ENCODE peak calls at places on chromosome 6, in four cellular contexts. One of them, this sample, is unnamed.

GRCh38 chr6:903746-904145 is 210.8 kb upstream of the EXOC2 start:
- DNase-seq in SK-N-SH: no peak
- DNase-seq in A549: no peak
- DNase-seq in K562: no peak
- DNase-seq in this sample: no peak

GRCh38 chr6:84035484-84035883 is 1.9 kb downstream of the MRAP2 start:
- DNase-seq in K562: no peak
- DNase-seq in SK-N-SH: peak; percentile 57
- DNase-seq in A549: no peak
- DNase-seq in this sample: no peak

GRCh38 chr6:35077713-35078105 is 63.4 kb downstream of the TCP11 start:
- DNase-seq in A549: no peak
- DNase-seq in K562: no peak
- DNase-seq in SK-N-SH: no peak
- DNase-seq in this sample: no peak

GRCh38 chr6:158402184-158402583 is 89.9 kb downstream of the TULP4 start:
- DNase-seq in A549: no peak
- DNase-seq in SK-N-SH: peak; percentile 44
- DNase-seq in K562: no peak
- DNase-seq in this sample: no peak

GRCh38 chr6:91042656-91043055 is 455.8 kb upstream of the MAP3K7 start:
- DNase-seq in A549: no peak
- DNase-seq in K562: no peak
- DNase-seq in SK-N-SH: no peak
- DNase-seq in this sample: no peak

GRCh38 chr6:704037-704436 is 11.1 kb upstream of the EXOC2 start:
- DNase-seq in SK-N-SH: no peak
- DNase-seq in K562: peak; percentile 29
- DNase-seq in A549: no peak
- DNase-seq in this sample: no peak

GRCh38 chr6:107879912-107880311 is 55.8 kb upstream of the SCML4 start:
- DNase-seq in A549: no peak
- DNase-seq in SK-N-SH: no peak
- DNase-seq in K562: no peak
- DNase-seq in this sample: no peak

GRCh38 chr6:7813193-7813592 is 87.3 kb downstream of the BMP6 start:
- DNase-seq in A549: no peak
- DNase-seq in SK-N-SH: no peak
- DNase-seq in K562: no peak
- DNase-seq in this sample: no peak

GRCh38 chr6:20873425-20874190 is 339.4 kb downstream of the CDKAL1 start:
- DNase-seq in SK-N-SH: no peak
- DNase-seq in K562: no peak
- DNase-seq in A549: peak; percentile 57
- DNase-seq in this sample: no peak

GRCh38 chr6:149012040-149012545 is 265.3 kb downstream of the UST start:
- DNase-seq in A549: peak; percentile 81
- DNase-seq in K562: no peak
- DNase-seq in SK-N-SH: no peak
- DNase-seq in this sample: no peak

GRCh38 chr6:53327017-53327395 is 21.7 kb downstream of the ELOVL5 start:
- DNase-seq in K562: no peak
- DNase-seq in SK-N-SH: no peak
- DNase-seq in A549: no peak
- DNase-seq in this sample: no peak

GRCh38 chr6:53326372-53327016 is 22.3 kb downstream of the ELOVL5 start:
- DNase-seq in A549: peak; percentile 76
- DNase-seq in K562: no peak
- DNase-seq in SK-N-SH: no peak
- DNase-seq in this sample: no peak

GRCh38 chr6:53325785-53326184 is 23.0 kb downstream of the ELOVL5 start:
- DNase-seq in K562: no peak
- DNase-seq in SK-N-SH: no peak
- DNase-seq in A549: no peak
- DNase-seq in this sample: no peak

GRCh38 chr6:53330137-53330536 is 18.6 kb downstream of the ELOVL5 start:
- DNase-seq in K562: no peak
- DNase-seq in SK-N-SH: no peak
- DNase-seq in A549: no peak
- DNase-seq in this sample: no peak

DNA sequence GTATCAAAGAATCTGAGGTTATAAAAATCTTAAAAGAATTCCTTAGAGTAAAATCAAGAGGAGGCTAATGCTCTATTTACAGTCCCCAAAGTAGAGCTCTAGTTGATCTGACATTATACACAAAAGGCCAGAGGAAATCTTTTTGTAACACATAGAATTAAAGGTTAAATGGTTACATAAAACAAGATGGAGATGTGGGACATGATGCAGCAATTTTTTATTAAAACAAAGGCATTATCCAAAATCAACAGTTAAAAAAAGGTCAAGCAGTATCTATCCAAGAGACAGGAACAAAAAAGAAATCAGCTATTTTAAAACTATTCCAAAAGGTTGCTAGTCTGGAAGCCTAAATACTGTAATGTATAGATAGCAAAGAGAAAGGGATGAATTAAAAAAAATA is 20.4 kb downstream of the ELOVL5 start:
- DNase-seq in SK-N-SH: no peak
- DNase-seq in A549: no peak
- DNase-seq in K562: no peak
- DNase-seq in this sample: no peak
- H3K4me2 ChIP-seq in SK-N-SH: no peak overlapping the region
- H3K4me2 ChIP-seq in A549: peak overlapping the region; percentile 84
- H3K4me2 ChIP-seq in K562: no peak overlapping the region
- H3K4me2 ChIP-seq in this sample: no peak overlapping the region

GRCh38 chr6:15403094-15403493 is 157.2 kb downstream of the JARID2 start:
- DNase-seq in A549: no peak
- DNase-seq in K562: no peak
- DNase-seq in SK-N-SH: no peak
- DNase-seq in this sample: no peak

GRCh38 chr6:15405111-15405510 is 159.2 kb downstream of the JARID2 start:
- DNase-seq in K562: no peak
- DNase-seq in A549: no peak
- DNase-seq in SK-N-SH: no peak
- DNase-seq in this sample: no peak

GRCh38 chr6:15406452-15406851 is 160.6 kb downstream of the JARID2 start:
- DNase-seq in A549: no peak
- DNase-seq in SK-N-SH: no peak
- DNase-seq in K562: no peak
- DNase-seq in this sample: no peak

GRCh38 chr6:15402401-15403045 is 156.7 kb downstream of the JARID2 start:
- DNase-seq in SK-N-SH: no peak
- DNase-seq in K562: no peak
- DNase-seq in A549: no peak
- DNase-seq in this sample: no peak

DNA sequence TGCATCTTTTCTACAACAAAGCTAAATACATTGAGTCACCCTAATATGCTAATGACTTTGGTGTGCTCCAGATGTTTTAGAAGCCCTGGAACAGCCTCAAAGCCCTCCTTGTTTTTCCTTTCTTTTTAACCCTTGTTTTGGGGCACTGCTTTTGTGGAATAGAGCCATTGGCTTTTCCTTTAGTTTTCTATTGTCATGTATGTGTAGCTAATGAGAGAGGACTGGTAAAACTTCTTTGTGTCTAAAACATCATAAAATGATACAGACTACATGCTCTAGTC is 158.8 kb downstream of the JARID2 start:
- DNase-seq in SK-N-SH: no peak
- DNase-seq in A549: no peak
- DNase-seq in K562: no peak
- DNase-seq in this sample: no peak
- H3K4me1 ChIP-seq in SK-N-SH: peaks cover 29% of the 10 kb centered on the region
- H3K4me1 ChIP-seq in A549: peaks cover 38% of the 10 kb centered on the region
- H3K4me1 ChIP-seq in K562: peaks cover 63% of the 10 kb centered on the region
- H3K4me1 ChIP-seq in this sample: peaks cover 22% of the 10 kb centered on the region

GRCh38 chr6:170254315-170255213 is 36.3 kb downstream of the DLL1 start:
- DNase-seq in A549: no peak
- DNase-seq in K562: no peak
- DNase-seq in SK-N-SH: no peak
- DNase-seq in this sample: no peak
- H3K4me2 ChIP-seq in A549: no peak overlapping the region
- H3K4me2 ChIP-seq in K562: no peak overlapping the region
- H3K4me2 ChIP-seq in SK-N-SH: no peak overlapping the region
- H3K4me2 ChIP-seq in this sample: no peak overlapping the region

DNA sequence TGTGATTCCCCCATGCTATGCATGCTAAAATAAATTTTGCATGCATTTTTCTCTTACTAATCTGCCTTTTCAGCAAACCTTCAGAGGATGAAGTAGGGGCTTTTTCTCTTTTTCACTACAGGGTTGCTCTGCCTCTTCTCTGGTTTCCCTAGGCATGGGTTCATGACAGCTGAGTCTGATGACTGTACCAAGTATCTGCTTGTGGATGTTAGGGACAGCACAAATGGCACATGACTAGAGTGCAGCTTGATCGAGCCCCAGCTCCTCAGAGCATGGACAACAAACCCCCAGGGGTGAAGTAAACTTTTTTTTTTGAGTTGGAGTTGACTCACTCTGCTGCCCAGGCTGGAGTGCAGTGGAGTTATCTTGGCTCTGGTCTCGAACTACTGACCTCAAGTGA is 57.1 kb upstream of the GCM1 start:
- DNase-seq in A549: no peak
- DNase-seq in SK-N-SH: no peak
- DNase-seq in K562: no peak
- DNase-seq in this sample: no peak
- H3K4me1 ChIP-seq in A549: no peaks in the 10 kb centered on the region
- H3K4me1 ChIP-seq in SK-N-SH: no peaks in the 10 kb centered on the region
- H3K4me1 ChIP-seq in K562: no peaks in the 10 kb centered on the region
- H3K4me1 ChIP-seq in this sample: peaks cover 10% of the 10 kb centered on the region

GRCh38 chr6:10793035-10793434 is 45.3 kb downstream of the MAK start:
- DNase-seq in A549: no peak
- DNase-seq in K562: no peak
- DNase-seq in SK-N-SH: no peak
- DNase-seq in this sample: no peak
- H3K4me2 ChIP-seq in A549: no peak overlapping the region
- H3K4me2 ChIP-seq in K562: no peak overlapping the region
- H3K4me2 ChIP-seq in SK-N-SH: no peak overlapping the region
- H3K4me2 ChIP-seq in this sample: no peak overlapping the region

DNA sequence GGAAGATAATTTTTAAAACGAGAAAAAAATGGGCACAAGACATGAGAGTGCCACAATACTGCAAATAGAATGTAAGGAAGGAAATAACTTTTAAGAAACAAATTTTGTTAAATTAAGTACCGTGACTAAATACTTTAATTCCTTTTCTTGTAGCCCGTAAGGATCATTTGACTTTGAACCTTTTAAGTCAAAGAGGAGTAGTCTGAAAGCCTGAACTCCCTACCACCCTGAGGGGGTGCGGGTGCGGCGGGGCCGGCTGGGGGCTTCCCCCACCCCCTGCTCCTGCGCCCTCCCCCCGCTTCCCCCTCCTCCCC is 231 bp upstream of the PHACTR2 start:
- DNase-seq in A549: no peak
- DNase-seq in SK-N-SH: no peak
- DNase-seq in K562: no peak
- DNase-seq in this sample: no peak
- H3K4me1 ChIP-seq in A549: peaks cover 54% of the 10 kb centered on the region
- H3K4me1 ChIP-seq in SK-N-SH: no peaks in the 10 kb centered on the region
- H3K4me1 ChIP-seq in K562: peaks cover 5% of the 10 kb centered on the region
- H3K4me1 ChIP-seq in this sample: no peaks in the 10 kb centered on the region

DNA sequence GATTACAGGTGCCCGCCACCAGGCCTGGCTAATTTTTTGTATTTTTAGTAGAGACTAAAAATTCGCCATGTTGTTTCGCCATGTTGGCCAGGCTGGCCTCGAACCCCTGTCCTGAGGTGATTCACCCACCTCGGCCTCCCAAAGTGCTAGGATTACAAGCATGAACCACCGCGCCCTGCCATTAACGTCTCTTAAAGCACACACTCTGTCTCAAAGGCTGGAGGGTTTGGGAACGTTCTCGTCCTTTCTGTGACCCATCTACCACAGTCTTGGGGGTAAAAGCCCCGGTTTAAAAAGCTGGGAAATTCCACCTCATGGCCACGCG is 57.8 kb upstream of the ARID1B start:
- DNase-seq in A549: no peak
- DNase-seq in K562: no peak
- DNase-seq in SK-N-SH: no peak
- DNase-seq in this sample: no peak
- H3K4me2 ChIP-seq in A549: peak overlapping the region; percentile 71
- H3K4me2 ChIP-seq in K562: peak overlapping the region; percentile 86
- H3K4me2 ChIP-seq in SK-N-SH: no peak overlapping the region
- H3K4me2 ChIP-seq in this sample: no peak overlapping the region

This sample was measured in DND-41.